ENCODE peak calls at places on chromosome 3, in seven cellular contexts. J is HCT116, W is Karpas-422, O is PC-9, F is neural progenitor cell, Y is osteoblast, Q is fibroblast of lung. U is an unnamed sample.
A peak's percentile ranks its signal among the peaks of the same experiment; 100 is the strongest.

GRCh38 chr3:4983739-4984510 is 4.7 kb downstream of the BHLHE40 start:
- DNase-seq in Q (peak; percentile 92), Y (peak; percentile 93), F (peak; percentile 25), W (no peak), O (peak; percentile 71), J (peak; percentile 73), U (peak; percentile 62)

GRCh38 chr3:65548848-65549625 is 489.7 kb downstream of the MAGI1 start:
- DNase-seq in F (peak; percentile 71), Y (peak; percentile 80), O (no peak), W (no peak), Q (peak; percentile 10), J (no peak), U (no peak)

GRCh38 chr3:114624047-114624445 is 330.2 kb downstream of the TIGIT start:
- DNase-seq in O (peak; percentile 43), F (no peak), Y (peak; percentile 47), W (no peak), J (no peak), Q (peak; percentile 77), U (no peak)

GRCh38 chr3:25532763-25533162 is 104.7 kb downstream of the RARB start:
- DNase-seq in F (no peak), W (peak; percentile 82), Y (no peak), J (peak; percentile 26), O (no peak), Q (peak; percentile 20), U (peak; percentile 38)

GRCh38 chr3:40417845-40418543 is 31.0 kb downstream of the ENTPD3 start:
- DNase-seq in Y (no peak), J (no peak), O (peak; percentile 90), W (no peak), Q (no peak), F (no peak), U (no peak)

GRCh38 chr3:47441796-47442551 is 33.8 kb downstream of the SCAP start:
- DNase-seq in Q (no peak), J (no peak), F (no peak), Y (no peak), W (no peak), O (no peak), U (no peak)

GRCh38 chr3:11592460-11593298 is 51.0 kb downstream of the VGLL4 start:
- DNase-seq in F (no peak), Q (no peak), O (no peak), Y (no peak), W (no peak), J (no peak), U (no peak)

GRCh38 chr3:118782755-118783202 is 251.9 kb downstream of the IGSF11 start:
- DNase-seq in Y (no peak), O (no peak), Q (no peak), J (peak; percentile 34), F (no peak), W (peak; percentile 85), U (no peak)

GRCh38 chr3:48187579-48188265 is 495 bp downstream of the CDC25A start:
- DNase-seq in Y (peak; percentile 81), J (no peak), O (no peak), Q (peak; percentile 82), F (no peak), W (peak; percentile 51), U (peak; percentile 90)

GRCh38 chr3:108132727-108133373 is 42.0 kb upstream of the CD47 start:
- DNase-seq in W (no peak), J (peak; percentile 39), F (peak; percentile 34), Q (peak; percentile 36), O (peak; percentile 99), Y (no peak), U (no peak)

GRCh38 chr3:116067275-116067674 is 378.0 kb downstream of the LSAMP start:
- DNase-seq in Q (no peak), O (no peak), F (no peak), J (no peak), W (no peak), Y (no peak), U (no peak)

GRCh38 chr3:187975571-187976360 is 178.2 kb upstream of the LPP start:
- DNase-seq in Y (no peak), O (peak; percentile 98), W (peak; percentile 86), J (peak; percentile 4), F (no peak), Q (no peak), U (peak; percentile 73)
- H3K4me2 ChIP-seq in Y (no peak overlapping the region), O (peak overlapping the region; percentile 46), W (peak overlapping the region; percentile 78), J (peak overlapping the region; percentile 39), F (no peak overlapping the region), Q (no peak overlapping the region), U (peak overlapping the region; percentile 86)

GRCh38 chr3:152383136-152383606 is 114.4 kb downstream of the MBNL1 start:
- DNase-seq in F (no peak), J (no peak), Q (no peak), O (no peak), Y (no peak), W (no peak), U (no peak)
- H3K4me1 ChIP-seq in F (peaks cover 51% of the 10 kb centered on the region), J (peaks cover 4% of the 10 kb centered on the region), Q (peaks cover 11% of the 10 kb centered on the region), O (peaks cover 4% of the 10 kb centered on the region), Y (peaks cover 70% of the 10 kb centered on the region), W (peaks cover 87% of the 10 kb centered on the region), U (peaks cover 35% of the 10 kb centered on the region)

GRCh38 chr3:16444344-16444743 is 69.2 kb downstream of the RFTN1 start:
- DNase-seq in Y (no peak), O (no peak), Q (no peak), W (no peak), F (no peak), J (no peak), U (no peak)
- H3K79me2 ChIP-seq in Y (peaks cover 43% of the 10 kb centered on the region), O (no peaks in the 10 kb centered on the region), Q (peaks cover 2% of the 10 kb centered on the region), W (peaks cover 87% of the 10 kb centered on the region), F (no peaks in the 10 kb centered on the region), J (no peaks in the 10 kb centered on the region), U (peaks cover 100% of the 10 kb centered on the region)

GRCh38 chr3:50610992-50611463 is 546 bp downstream of the CISH start:
- DNase-seq in W (no peak), O (no peak), Y (no peak), J (no peak), Q (no peak), F (no peak), U (no peak)
- H3K4me2 ChIP-seq in W (peak overlapping the region; percentile 68), O (peak overlapping the region; percentile 90), Y (peak overlapping the region; percentile 86), J (peak overlapping the region; percentile 93), Q (peak overlapping the region; percentile 90), F (peak overlapping the region; percentile 80), U (peak overlapping the region; percentile 90)

U was measured in OCI-LY7.